ENCODE peak calls at places on chromosomes 11 and 22, in five cellular contexts. P is thoracic aorta, Z is right lobe of liver, X is heart right ventricle, R is cardiac muscle cell. W is an unnamed sample. For H3K4me1, the result is how much of the 10 kb centered on the place peaks cover.

GRCh38 chr22:41285441-41285819 is 557 bp downstream of the RANGAP1 start:
- DNase-seq in R (peak), X (peak), P (peak), Z (peak), W (peak)

GRCh38 chr11:75514596-75514995 is 11.1 kb downstream of the GDPD5 start:
- DNase-seq in P (no peak), R (no peak), X (no peak), Z (no peak), W (no peak)

GRCh38 chr11:1161410-1162152 is 3.8 kb downstream of the MUC5AC start:
- DNase-seq in R (no peak), Z (no peak), X (no peak), P (no peak), W (no peak)

GRCh38 chr11:57552479-57552878 is 15.0 kb downstream of the UBE2L6 start:
- DNase-seq in X (no peak), R (no peak), Z (no peak), P (no peak), W (no peak)

GRCh38 chr11:68353669-68354068 is 41.3 kb downstream of the LRP5 start:
- DNase-seq in R (no peak), X (no peak), P (no peak), Z (no peak), W (no peak)

GRCh38 chr22:29820941-29821789 is 16.9 kb downstream of the ASCC2 start:
- DNase-seq in Z (peak), P (peak), X (peak), R (peak), W (no peak)

GRCh38 chr11:119912214-119912613 is 183.2 kb upstream of the NECTIN1 start:
- DNase-seq in X (peak), Z (no peak), R (no peak), P (no peak), W (no peak)

GRCh38 chr11:10109836-10110235 is 184.2 kb downstream of the SBF2 start:
- DNase-seq in X (no peak), Z (no peak), P (no peak), R (no peak), W (no peak)

GRCh38 chr11:96736591-96736990 is 346.8 kb downstream of the JRKL start:
- DNase-seq in X (no peak), Z (no peak), R (no peak), P (no peak), W (no peak)

GRCh38 chr22:22024440-22024839 is 41.9 kb upstream of the TOP3B start:
- DNase-seq in X (no peak), Z (no peak), R (no peak), P (no peak), W (no peak)

GRCh38 chr11:132126973-132127900 is 756.8 kb downstream of the NTM start:
- DNase-seq in X (peak), P (no peak), R (peak), Z (peak), W (no peak)

GRCh38 chr11:72726266-72727220 is 25.7 kb downstream of the ARAP1 start:
- DNase-seq in P (no peak), R (no peak), Z (no peak), X (no peak), W (no peak)

GRCh38 chr11:66315498-66315885 is 1.4 kb downstream of the CD248 start:
- DNase-seq in Z (no peak), X (no peak), R (no peak), P (no peak), W (no peak)

GRCh38 chr11:66317322-66317765 is 500 bp upstream of the CD248 start:
- DNase-seq in Z (no peak), X (peak), P (no peak), R (peak), W (peak)

GRCh38 chr11:66317766-66318575 is 1.1 kb upstream of the CD248 start:
- DNase-seq in P (no peak), Z (no peak), R (no peak), X (peak), W (peak)

GRCh38 chr11:66315921-66316811 is 678 bp downstream of the CD248 start:
- DNase-seq in P (no peak), Z (no peak), X (no peak), R (no peak), W (no peak)

GRCh38 chr11:66316849-66317251 is at the start of gene CD248:
- DNase-seq in P (no peak), Z (no peak), X (peak), R (peak), W (no peak)
- H3K4me1 ChIP-seq in P (under half), Z (under half), X (under half), R (under half), W (half or more)

DNA sequence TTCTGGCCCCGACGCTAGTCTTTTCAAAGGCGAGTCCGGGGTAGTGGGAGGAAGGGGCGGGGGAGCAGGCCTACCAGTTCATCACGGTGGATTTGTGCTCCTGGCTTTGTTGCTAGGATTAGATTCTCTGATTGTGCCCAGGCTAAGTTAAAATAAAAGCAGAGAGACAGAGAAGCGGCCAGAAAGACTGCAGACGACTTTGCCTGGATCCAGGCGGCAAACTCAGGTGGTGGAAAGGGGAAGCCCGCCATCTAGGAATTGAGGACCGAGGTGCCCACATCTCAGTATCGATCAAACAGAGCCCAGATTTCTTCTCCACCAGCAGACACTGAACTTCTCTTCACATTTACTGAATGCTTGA is 2.6 kb downstream of the FAT3 start:
- DNase-seq in Z (no peak), R (no peak), X (no peak), P (no peak), W (no peak)
- H3K4me3 ChIP-seq in Z (no peak), R (peak), X (no peak), P (peak), W (no peak)

GRCh38 chr22:50310949-50311444 is 3.6 kb upstream of the PLXNB2 start:
- DNase-seq in X (no peak), P (no peak), R (no peak), Z (peak), W (no peak)
- H3K4me1 ChIP-seq in X (under half), P (under half), R (under half), Z (under half), W (under half)

DNA sequence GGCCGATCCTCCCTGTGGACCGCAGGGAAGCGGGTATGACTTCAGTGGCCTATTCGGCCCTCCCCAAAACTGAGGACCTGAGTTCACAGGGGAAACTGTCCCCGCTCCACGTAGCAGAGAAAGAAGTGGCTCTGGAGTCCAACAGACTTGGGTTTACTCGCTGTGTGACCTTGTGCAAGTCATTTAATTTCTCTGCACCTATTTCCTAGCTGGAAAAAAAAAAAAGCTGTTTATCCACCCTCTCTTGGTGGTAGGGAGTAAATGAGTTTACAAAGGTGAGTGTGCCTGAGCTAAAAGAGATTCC is 2.2 kb downstream of the SPON1 start:
- DNase-seq in R (no peak), Z (no peak), P (no peak), X (no peak), W (no peak)
- H3K4me3 ChIP-seq in R (peak), Z (no peak), P (peak), X (peak), W (no peak)

DNA sequence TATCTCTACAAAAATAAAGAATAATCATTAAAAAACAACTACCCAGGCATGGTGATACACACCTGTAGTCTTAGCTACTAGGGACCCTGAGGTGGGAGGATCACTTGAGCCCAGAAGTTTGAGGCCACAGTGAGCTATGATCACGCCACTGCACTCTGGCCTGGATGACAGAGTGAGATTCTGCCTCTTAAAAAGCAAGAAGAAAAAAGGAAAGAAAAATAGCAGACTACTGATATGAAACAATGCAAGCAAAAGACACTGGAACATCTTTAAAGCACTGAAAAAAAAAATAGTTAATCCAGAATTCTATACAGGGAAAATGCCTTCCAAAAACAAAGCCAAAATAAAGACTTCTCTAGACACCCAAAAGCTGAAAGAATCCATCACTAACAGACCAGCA is 5.9 kb downstream of the VPS37C start:
- DNase-seq in X (no peak), R (no peak), P (no peak), Z (no peak), W (no peak)
- H3K4me1 ChIP-seq in X (under half), R (under half), P (under half), Z (under half), W (under half)

GRCh38 chr11:3957437-3957836 is 102.0 kb downstream of the STIM1 start:
- DNase-seq in Z (no peak), X (no peak), R (no peak), P (no peak), W (no peak)

GRCh38 chr11:3956038-3956437 is 100.6 kb downstream of the STIM1 start:
- DNase-seq in Z (no peak), P (no peak), X (no peak), R (no peak), W (no peak)

GRCh38 chr11:3955299-3955665 is 99.8 kb downstream of the STIM1 start:
- DNase-seq in Z (no peak), X (no peak), P (no peak), R (no peak), W (no peak)

GRCh38 chr11:3958301-3958700 is 102.8 kb downstream of the STIM1 start:
- DNase-seq in P (no peak), R (no peak), X (no peak), Z (no peak), W (no peak)

DNA sequence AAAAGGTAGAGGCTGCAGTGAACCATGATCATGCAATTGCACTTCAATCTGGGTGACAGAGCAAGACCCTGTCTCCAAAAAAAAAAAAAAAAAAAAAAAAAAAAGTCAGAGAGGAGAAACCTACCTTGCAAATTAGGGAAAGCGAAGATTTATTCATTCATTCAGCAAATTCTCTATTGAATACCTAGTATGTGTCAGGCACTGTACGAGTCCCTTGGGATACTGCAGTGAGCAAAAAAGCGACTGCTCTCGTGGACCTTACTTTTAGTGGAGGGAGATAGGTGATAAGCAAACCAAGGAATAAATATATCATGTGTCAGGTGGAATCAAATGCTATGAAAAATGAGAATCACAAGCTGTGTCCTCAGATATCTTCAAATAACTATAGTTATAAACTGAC is 101.3 kb downstream of the STIM1 start:
- DNase-seq in R (no peak), P (no peak), X (no peak), Z (no peak), W (no peak)
- H3K4me3 ChIP-seq in R (no peak), P (no peak), X (no peak), Z (no peak), W (no peak)